ENCODE peak calls at places on chromosomes 16 and 17, in seven cellular contexts. One of them, this sample, is unnamed.

GRCh38 chr17:2929881-2930533 is 133.4 kb downstream of the OR1D5 start:
- DNase-seq in fibroblast of lung: peak; percentile 16
- DNase-seq in psoas muscle: no peak
- DNase-seq in uterus: no peak
- DNase-seq in cardiac muscle cell: peak; percentile 57
- DNase-seq in sigmoid colon: no peak
- DNase-seq in upper lobe of right lung: no peak
- DNase-seq in this sample: peak; percentile 11

GRCh38 chr17:81064746-81065475 is 30.0 kb downstream of the BAIAP2 start:
- DNase-seq in cardiac muscle cell: no peak
- DNase-seq in sigmoid colon: no peak
- DNase-seq in upper lobe of right lung: no peak
- DNase-seq in fibroblast of lung: peak; percentile 88
- DNase-seq in uterus: no peak
- DNase-seq in psoas muscle: no peak
- DNase-seq in this sample: no peak

GRCh38 chr16:56884026-56884582 is 19.1 kb downstream of the SLC12A3 start:
- DNase-seq in cardiac muscle cell: no peak
- DNase-seq in upper lobe of right lung: no peak
- DNase-seq in fibroblast of lung: no peak
- DNase-seq in psoas muscle: no peak
- DNase-seq in uterus: no peak
- DNase-seq in sigmoid colon: no peak
- DNase-seq in this sample: no peak

GRCh38 chr16:69194488-69194887 is 7.5 kb downstream of the SNTB2 start:
- DNase-seq in uterus: no peak
- DNase-seq in cardiac muscle cell: no peak
- DNase-seq in psoas muscle: no peak
- DNase-seq in sigmoid colon: peak; percentile 61
- DNase-seq in upper lobe of right lung: no peak
- DNase-seq in fibroblast of lung: no peak
- DNase-seq in this sample: no peak

GRCh38 chr17:6361733-6362132 is 73.2 kb downstream of the AIPL1 start:
- DNase-seq in fibroblast of lung: no peak
- DNase-seq in upper lobe of right lung: no peak
- DNase-seq in psoas muscle: no peak
- DNase-seq in uterus: no peak
- DNase-seq in cardiac muscle cell: peak; percentile 38
- DNase-seq in sigmoid colon: no peak
- DNase-seq in this sample: no peak

GRCh38 chr17:49108318-49108717 is 24.3 kb upstream of the B4GALNT2 start:
- DNase-seq in sigmoid colon: no peak
- DNase-seq in psoas muscle: no peak
- DNase-seq in upper lobe of right lung: no peak
- DNase-seq in cardiac muscle cell: no peak
- DNase-seq in fibroblast of lung: peak; percentile 91
- DNase-seq in uterus: no peak
- DNase-seq in this sample: peak; percentile 50

GRCh38 chr17:37513711-37514110 is 24.0 kb downstream of the DUSP14 start:
- DNase-seq in psoas muscle: no peak
- DNase-seq in sigmoid colon: no peak
- DNase-seq in cardiac muscle cell: no peak
- DNase-seq in upper lobe of right lung: no peak
- DNase-seq in uterus: no peak
- DNase-seq in fibroblast of lung: no peak
- DNase-seq in this sample: no peak

GRCh38 chr17:68428498-68429172 is 28.7 kb downstream of the WIPI1 start:
- DNase-seq in sigmoid colon: no peak
- DNase-seq in psoas muscle: no peak
- DNase-seq in upper lobe of right lung: no peak
- DNase-seq in fibroblast of lung: no peak
- DNase-seq in uterus: no peak
- DNase-seq in cardiac muscle cell: no peak
- DNase-seq in this sample: no peak

GRCh38 chr16:21656795-21657768 is 4.7 kb upstream of the IGSF6 start:
- DNase-seq in psoas muscle: no peak
- DNase-seq in uterus: no peak
- DNase-seq in upper lobe of right lung: no peak
- DNase-seq in sigmoid colon: no peak
- DNase-seq in fibroblast of lung: peak; percentile 42
- DNase-seq in cardiac muscle cell: peak; percentile 45
- DNase-seq in this sample: peak; percentile 41

GRCh38 chr16:23027386-23027785 is 121.9 kb downstream of the USP31 start:
- DNase-seq in uterus: no peak
- DNase-seq in cardiac muscle cell: no peak
- DNase-seq in upper lobe of right lung: no peak
- DNase-seq in sigmoid colon: no peak
- DNase-seq in fibroblast of lung: no peak
- DNase-seq in psoas muscle: no peak
- DNase-seq in this sample: no peak

GRCh38 chr17:37698132-37698615 is 46.7 kb downstream of the HNF1B start:
- DNase-seq in upper lobe of right lung: no peak
- DNase-seq in psoas muscle: no peak
- DNase-seq in fibroblast of lung: peak; percentile 77
- DNase-seq in sigmoid colon: no peak
- DNase-seq in uterus: no peak
- DNase-seq in cardiac muscle cell: no peak
- DNase-seq in this sample: no peak

GRCh38 chr16:87129771-87130170 is 187.4 kb downstream of the C16orf95 start:
- DNase-seq in psoas muscle: no peak
- DNase-seq in fibroblast of lung: peak; percentile 65
- DNase-seq in uterus: no peak
- DNase-seq in sigmoid colon: peak; percentile 43
- DNase-seq in upper lobe of right lung: no peak
- DNase-seq in cardiac muscle cell: no peak
- DNase-seq in this sample: peak; percentile 53

GRCh38 chr16:89397331-89397861 is 93.0 kb downstream of the ANKRD11 start:
- DNase-seq in fibroblast of lung: no peak
- DNase-seq in upper lobe of right lung: no peak
- DNase-seq in psoas muscle: no peak
- DNase-seq in sigmoid colon: no peak
- DNase-seq in cardiac muscle cell: no peak
- DNase-seq in uterus: no peak
- DNase-seq in this sample: no peak

GRCh38 chr17:38825762-38826247 is 684 bp upstream of the CWC25 start:
- DNase-seq in cardiac muscle cell: no peak
- DNase-seq in upper lobe of right lung: no peak
- DNase-seq in sigmoid colon: no peak
- DNase-seq in uterus: peak; percentile 17
- DNase-seq in psoas muscle: no peak
- DNase-seq in fibroblast of lung: no peak
- DNase-seq in this sample: no peak

GRCh38 chr17:79948918-79949645 is 86.6 kb downstream of the TBC1D16 start:
- DNase-seq in cardiac muscle cell: no peak
- DNase-seq in fibroblast of lung: no peak
- DNase-seq in upper lobe of right lung: peak; percentile 61
- DNase-seq in uterus: no peak
- DNase-seq in sigmoid colon: peak; percentile 57
- DNase-seq in psoas muscle: peak; percentile 32
- DNase-seq in this sample: no peak

GRCh38 chr16:84832488-84833141 is 12.8 kb downstream of the CRISPLD2 start:
- DNase-seq in sigmoid colon: peak; percentile 99
- DNase-seq in fibroblast of lung: peak; percentile 94
- DNase-seq in psoas muscle: peak; percentile 96
- DNase-seq in cardiac muscle cell: no peak
- DNase-seq in uterus: peak; percentile 99
- DNase-seq in upper lobe of right lung: peak; percentile 76
- DNase-seq in this sample: peak; percentile 56

GRCh38 chr17:8696951-8697745 is 47.5 kb downstream of the CCDC42 start:
- DNase-seq in uterus: peak; percentile 74
- DNase-seq in psoas muscle: no peak
- DNase-seq in sigmoid colon: no peak
- DNase-seq in fibroblast of lung: peak; percentile 98
- DNase-seq in upper lobe of right lung: no peak
- DNase-seq in cardiac muscle cell: no peak
- DNase-seq in this sample: peak; percentile 98

GRCh38 chr17:81491761-81492160 is 20.8 kb downstream of the ACTG1 start:
- DNase-seq in sigmoid colon: no peak
- DNase-seq in uterus: no peak
- DNase-seq in fibroblast of lung: no peak
- DNase-seq in psoas muscle: no peak
- DNase-seq in upper lobe of right lung: no peak
- DNase-seq in cardiac muscle cell: no peak
- DNase-seq in this sample: no peak

GRCh38 chr16:1545044-1545736 is 11.7 kb downstream of the TMEM204 start:
- DNase-seq in uterus: peak; percentile 67
- DNase-seq in sigmoid colon: no peak
- DNase-seq in fibroblast of lung: no peak
- DNase-seq in upper lobe of right lung: no peak
- DNase-seq in cardiac muscle cell: peak; percentile 51
- DNase-seq in psoas muscle: peak; percentile 69
- DNase-seq in this sample: no peak

GRCh38 chr16:55672471-55672870 is 16.7 kb downstream of the SLC6A2 start:
- DNase-seq in upper lobe of right lung: no peak
- DNase-seq in uterus: no peak
- DNase-seq in sigmoid colon: no peak
- DNase-seq in cardiac muscle cell: no peak
- DNase-seq in fibroblast of lung: no peak
- DNase-seq in psoas muscle: peak; percentile 62
- DNase-seq in this sample: no peak

GRCh38 chr16:15856901-15857778 is at the start of gene MYH11:
- DNase-seq in upper lobe of right lung: no peak
- DNase-seq in fibroblast of lung: no peak
- DNase-seq in psoas muscle: no peak
- DNase-seq in cardiac muscle cell: peak; percentile 48
- DNase-seq in sigmoid colon: peak; percentile 91
- DNase-seq in uterus: peak; percentile 81
- DNase-seq in this sample: no peak

GRCh38 chr16:8522757-8523156 is 67.6 kb downstream of the TMEM114 start:
- DNase-seq in fibroblast of lung: no peak
- DNase-seq in sigmoid colon: no peak
- DNase-seq in upper lobe of right lung: no peak
- DNase-seq in uterus: no peak
- DNase-seq in cardiac muscle cell: no peak
- DNase-seq in psoas muscle: no peak
- DNase-seq in this sample: no peak

GRCh38 chr17:17570798-17571716 is 20.5 kb downstream of the PEMT start:
- DNase-seq in cardiac muscle cell: no peak
- DNase-seq in uterus: no peak
- DNase-seq in fibroblast of lung: no peak
- DNase-seq in psoas muscle: no peak
- DNase-seq in sigmoid colon: no peak
- DNase-seq in upper lobe of right lung: no peak
- DNase-seq in this sample: no peak

DNA sequence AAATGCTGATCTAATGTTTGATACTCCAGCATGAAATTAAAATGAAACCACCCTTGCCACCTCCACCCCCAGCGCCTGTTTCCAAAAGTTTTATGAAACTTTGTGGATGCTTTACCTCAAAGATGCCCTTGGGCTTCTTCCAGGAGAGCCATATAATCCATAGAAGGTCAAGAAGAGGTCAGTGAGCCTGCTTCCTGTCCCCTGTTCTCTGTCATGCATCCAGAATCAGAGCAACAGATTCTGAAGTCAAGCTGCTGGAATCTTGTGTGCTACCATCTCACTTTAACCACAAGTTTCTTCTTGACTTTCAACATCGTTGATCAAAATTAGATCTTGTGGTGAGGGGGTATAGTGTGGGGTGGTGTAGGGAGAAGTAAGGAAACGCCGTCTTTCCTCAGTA is 8.6 kb downstream of the GOSR2 start:
- DNase-seq in fibroblast of lung: no peak
- DNase-seq in upper lobe of right lung: no peak
- DNase-seq in sigmoid colon: no peak
- DNase-seq in psoas muscle: no peak
- DNase-seq in uterus: no peak
- DNase-seq in cardiac muscle cell: no peak
- DNase-seq in this sample: no peak
- H3K36me3 ChIP-seq in fibroblast of lung: peaks cover 18% of the 10 kb centered on the region
- H3K36me3 ChIP-seq in upper lobe of right lung: peaks cover 76% of the 10 kb centered on the region
- H3K36me3 ChIP-seq in sigmoid colon: peaks cover 22% of the 10 kb centered on the region
- H3K36me3 ChIP-seq in psoas muscle: peaks cover 10% of the 10 kb centered on the region
- H3K36me3 ChIP-seq in uterus: no peaks in the 10 kb centered on the region
- H3K36me3 ChIP-seq in cardiac muscle cell: peaks cover 52% of the 10 kb centered on the region
- H3K36me3 ChIP-seq in this sample: peaks cover 87% of the 10 kb centered on the region

GRCh38 chr17:47962901-47963300 is 5.2 kb upstream of the PRR15L start:
- DNase-seq in fibroblast of lung: no peak
- DNase-seq in psoas muscle: no peak
- DNase-seq in sigmoid colon: no peak
- DNase-seq in uterus: no peak
- DNase-seq in upper lobe of right lung: no peak
- DNase-seq in cardiac muscle cell: no peak
- DNase-seq in this sample: no peak

GRCh38 chr17:47956818-47957590 is 679 bp downstream of the PRR15L start:
- DNase-seq in sigmoid colon: no peak
- DNase-seq in psoas muscle: no peak
- DNase-seq in upper lobe of right lung: peak; percentile 72
- DNase-seq in uterus: no peak
- DNase-seq in cardiac muscle cell: no peak
- DNase-seq in fibroblast of lung: no peak
- DNase-seq in this sample: no peak

GRCh38 chr17:47959825-47960655 is 2.4 kb upstream of the PRR15L start:
- DNase-seq in uterus: no peak
- DNase-seq in cardiac muscle cell: no peak
- DNase-seq in sigmoid colon: no peak
- DNase-seq in fibroblast of lung: no peak
- DNase-seq in psoas muscle: no peak
- DNase-seq in upper lobe of right lung: no peak
- DNase-seq in this sample: no peak

GRCh38 chr17:47957591-47958490 is at the start of gene PRR15L:
- DNase-seq in upper lobe of right lung: peak; percentile 82
- DNase-seq in uterus: no peak
- DNase-seq in sigmoid colon: no peak
- DNase-seq in cardiac muscle cell: no peak
- DNase-seq in psoas muscle: no peak
- DNase-seq in fibroblast of lung: no peak
- DNase-seq in this sample: no peak

GRCh38 chr17:47961406-47961805 is 3.7 kb upstream of the PRR15L start:
- DNase-seq in upper lobe of right lung: no peak
- DNase-seq in psoas muscle: no peak
- DNase-seq in fibroblast of lung: no peak
- DNase-seq in sigmoid colon: no peak
- DNase-seq in uterus: no peak
- DNase-seq in cardiac muscle cell: no peak
- DNase-seq in this sample: no peak
- H3K4me1 ChIP-seq in upper lobe of right lung: peaks cover 5% of the 10 kb centered on the region
- H3K4me1 ChIP-seq in psoas muscle: no peaks in the 10 kb centered on the region
- H3K4me1 ChIP-seq in fibroblast of lung: no peaks in the 10 kb centered on the region
- H3K4me1 ChIP-seq in sigmoid colon: peaks cover 4% of the 10 kb centered on the region
- H3K4me1 ChIP-seq in uterus: no peaks in the 10 kb centered on the region
- H3K4me1 ChIP-seq in cardiac muscle cell: peaks cover 4% of the 10 kb centered on the region
- H3K4me1 ChIP-seq in this sample: no peaks in the 10 kb centered on the region

GRCh38 chr17:12421646-12422306 is 243.9 kb upstream of the MYOCD start:
- DNase-seq in psoas muscle: no peak
- DNase-seq in cardiac muscle cell: no peak
- DNase-seq in uterus: no peak
- DNase-seq in sigmoid colon: no peak
- DNase-seq in fibroblast of lung: no peak
- DNase-seq in upper lobe of right lung: no peak
- DNase-seq in this sample: peak; percentile 43
- H3K27ac ChIP-seq in psoas muscle: no peak overlapping the region
- H3K27ac ChIP-seq in cardiac muscle cell: peak overlapping the region; percentile 0
- H3K27ac ChIP-seq in uterus: peak overlapping the region; percentile 47
- H3K27ac ChIP-seq in sigmoid colon: peak overlapping the region; percentile 84
- H3K27ac ChIP-seq in fibroblast of lung: no peak overlapping the region
- H3K27ac ChIP-seq in upper lobe of right lung: no peak overlapping the region
- H3K27ac ChIP-seq in this sample: peak overlapping the region; percentile 33

GRCh38 chr16:80616362-80616761 is 75.6 kb downstream of the DYNLRB2 start:
- DNase-seq in uterus: no peak
- DNase-seq in psoas muscle: no peak
- DNase-seq in sigmoid colon: no peak
- DNase-seq in cardiac muscle cell: no peak
- DNase-seq in fibroblast of lung: no peak
- DNase-seq in upper lobe of right lung: no peak
- DNase-seq in this sample: no peak
- H3K36me3 ChIP-seq in uterus: no peaks in the 10 kb centered on the region
- H3K36me3 ChIP-seq in psoas muscle: no peaks in the 10 kb centered on the region
- H3K36me3 ChIP-seq in sigmoid colon: no peaks in the 10 kb centered on the region
- H3K36me3 ChIP-seq in cardiac muscle cell: no peaks in the 10 kb centered on the region
- H3K36me3 ChIP-seq in fibroblast of lung: no peaks in the 10 kb centered on the region
- H3K36me3 ChIP-seq in upper lobe of right lung: no peaks in the 10 kb centered on the region
- H3K36me3 ChIP-seq in this sample: no peaks in the 10 kb centered on the region

GRCh38 chr17:77349976-77350830 is 209.4 kb downstream of the SEC14L1 start:
- DNase-seq in fibroblast of lung: peak; percentile 80
- DNase-seq in psoas muscle: no peak
- DNase-seq in uterus: no peak
- DNase-seq in cardiac muscle cell: no peak
- DNase-seq in upper lobe of right lung: peak; percentile 56
- DNase-seq in sigmoid colon: peak; percentile 64
- DNase-seq in this sample: no peak
- H3K4me1 ChIP-seq in fibroblast of lung: peaks cover 37% of the 10 kb centered on the region
- H3K4me1 ChIP-seq in psoas muscle: peaks cover 12% of the 10 kb centered on the region
- H3K4me1 ChIP-seq in uterus: peaks cover 5% of the 10 kb centered on the region
- H3K4me1 ChIP-seq in cardiac muscle cell: peaks cover 9% of the 10 kb centered on the region
- H3K4me1 ChIP-seq in upper lobe of right lung: peaks cover 18% of the 10 kb centered on the region
- H3K4me1 ChIP-seq in sigmoid colon: peaks cover 34% of the 10 kb centered on the region
- H3K4me1 ChIP-seq in this sample: peaks cover 8% of the 10 kb centered on the region